ENCODE peak calls at places on chromosomes 7 and 10, in eight cellular contexts. Z is fibroblast of lung, I is A549, Q is GM06990, O is ovary, K is nephron progenitor cell, L is astrocyte of the spinal cord, P is HCT116. M is an unnamed sample.

GRCh38 chr7:17680943-17681351 is 259.3 kb downstream of the SNX13 start:
- DNase-seq in Z (peak), I (no peak), Q (no peak), O (no peak), K (no peak), L (peak), P (peak), M (no peak)

GRCh38 chr7:121395494-121395960 is 581 bp downstream of the FAM3C start:
- DNase-seq in Z (no peak), I (peak), Q (no peak), O (no peak), K (no peak), L (peak), P (no peak), M (peak)

GRCh38 chr10:77201135-77202111 is 436.2 kb downstream of the KCNMA1 start:
- DNase-seq in Z (no peak), I (no peak), Q (no peak), O (no peak), K (no peak), L (no peak), P (no peak), M (no peak)

GRCh38 chr10:29646238-29646902 is 11.6 kb upstream of the SVIL start:
- DNase-seq in Z (peak), I (no peak), Q (no peak), O (no peak), K (no peak), L (peak), P (no peak), M (no peak)

GRCh38 chr7:7761974-7762769 is 43.8 kb upstream of the RPA3 start:
- DNase-seq in Z (peak), I (no peak), Q (no peak), O (no peak), K (no peak), L (peak), P (no peak), M (peak)

GRCh38 chr7:36390199-36391090 is 783 bp downstream of the ANLN start:
- DNase-seq in Z (peak), I (peak), Q (peak), O (peak), K (peak), L (peak), P (peak), M (peak)

GRCh38 chr7:55063633-55064032 is 44.8 kb downstream of the EGFR start:
- DNase-seq in Z (peak), I (no peak), Q (no peak), O (no peak), K (no peak), L (peak), P (no peak), M (no peak)

GRCh38 chr10:51325649-51326048 is 251.4 kb downstream of the PRKG1 start:
- DNase-seq in Z (no peak), I (no peak), Q (no peak), O (no peak), K (no peak), L (no peak), P (no peak), M (no peak)

GRCh38 chr7:66357062-66357461 is 151.9 kb downstream of the TPST1 start:
- DNase-seq in Z (no peak), I (no peak), Q (no peak), O (no peak), K (no peak), L (no peak), P (no peak), M (no peak)

GRCh38 chr7:102072636-102073209 is 213.9 kb upstream of the SH2B2 start:
- DNase-seq in Z (no peak), I (no peak), Q (no peak), O (no peak), K (no peak), L (no peak), P (no peak), M (no peak)

GRCh38 chr10:97150191-97150590 is 35.6 kb downstream of the SLIT1 start:
- DNase-seq in Z (no peak), I (no peak), Q (no peak), O (no peak), K (peak), L (no peak), P (no peak), M (no peak)

GRCh38 chr7:101740981-101741725 is 76.3 kb upstream of the CUX1 start:
- DNase-seq in Z (no peak), I (no peak), Q (peak), O (no peak), K (no peak), L (no peak), P (no peak), M (peak)

GRCh38 chr7:8285155-8285554 is 23.2 kb upstream of the ICA1 start:
- DNase-seq in Z (no peak), I (no peak), Q (no peak), O (no peak), K (no peak), L (no peak), P (no peak), M (no peak)

GRCh38 chr10:92753865-92754264 is 64.1 kb downstream of the HHEX start:
- DNase-seq in Z (no peak), I (no peak), Q (no peak), O (no peak), K (no peak), L (no peak), P (no peak), M (no peak)

GRCh38 chr10:95569368-95569767 is 8.2 kb upstream of the SORBS1 start:
- DNase-seq in Z (peak), I (no peak), Q (no peak), O (no peak), K (no peak), L (no peak), P (no peak), M (no peak)

GRCh38 chr7:105010538-105011523 is 3.2 kb upstream of the KMT2E start:
- DNase-seq in Z (peak), I (no peak), Q (no peak), O (no peak), K (no peak), L (peak), P (no peak), M (no peak)

GRCh38 chr10:31381766-31382316 is 62.8 kb downstream of the ZEB1 start:
- DNase-seq in Z (peak), I (no peak), Q (peak), O (no peak), K (no peak), L (peak), P (no peak), M (no peak)

GRCh38 chr10:62326134-62326533 is 48.0 kb upstream of the ZNF365 start:
- DNase-seq in Z (no peak), I (no peak), Q (no peak), O (no peak), K (no peak), L (no peak), P (no peak), M (no peak)

GRCh38 chr10:128902031-128902710 is 564.9 kb upstream of the MGMT start:
- DNase-seq in Z (no peak), I (no peak), Q (no peak), O (no peak), K (no peak), L (no peak), P (no peak), M (no peak)

GRCh38 chr7:143321734-143322133 is 5.8 kb downstream of the CLCN1 start:
- DNase-seq in Z (no peak), I (no peak), Q (no peak), O (no peak), K (no peak), L (no peak), P (no peak), M (no peak)

GRCh38 chr7:116511552-116512523 is 12.3 kb downstream of the CAV2 start:
- DNase-seq in Z (peak), I (peak), Q (peak), O (no peak), K (no peak), L (peak), P (peak), M (peak)

GRCh38 chr7:131527462-131527861 is 29.0 kb downstream of the PODXL start:
- DNase-seq in Z (no peak), I (no peak), Q (no peak), O (no peak), K (no peak), L (no peak), P (no peak), M (no peak)

GRCh38 chr7:131621652-131622051 is 65.2 kb upstream of the PODXL start:
- DNase-seq in Z (no peak), I (no peak), Q (no peak), O (no peak), K (no peak), L (no peak), P (no peak), M (no peak)

GRCh38 chr10:109894516-109894915 is 28.8 kb downstream of the XPNPEP1 start:
- DNase-seq in Z (peak), I (no peak), Q (no peak), O (peak), K (no peak), L (peak), P (no peak), M (no peak)

GRCh38 chr7:111053035-111053434 is 37.9 kb upstream of the LRRN3 start:
- DNase-seq in Z (no peak), I (no peak), Q (no peak), O (no peak), K (no peak), L (no peak), P (no peak), M (no peak)

GRCh38 chr10:71421075-71421434 is 24.3 kb downstream of the CDH23 start:
- DNase-seq in Z (no peak), I (no peak), Q (no peak), O (no peak), K (no peak), L (no peak), P (no peak), M (no peak)

GRCh38 chr7:128161466-128162125 is 79.5 kb upstream of the LEP start:
- DNase-seq in Z (no peak), I (no peak), Q (no peak), O (no peak), K (no peak), L (peak), P (no peak), M (no peak)

GRCh38 chr10:7478727-7479457 is 68.1 kb upstream of the SFMBT2 start:
- DNase-seq in Z (no peak), I (no peak), Q (no peak), O (no peak), K (no peak), L (no peak), P (no peak), M (no peak)

GRCh38 chr10:24415455-24416169 is 206.7 kb downstream of the KIAA1217 start:
- DNase-seq in Z (peak), I (no peak), Q (no peak), O (peak), K (peak), L (peak), P (no peak), M (no peak)

GRCh38 chr7:106041140-106041717 is 70.9 kb downstream of the SYPL1 start:
- DNase-seq in Z (no peak), I (peak), Q (no peak), O (peak), K (peak), L (peak), P (peak), M (peak)

GRCh38 chr7:151400626-151401315 is 9.1 kb downstream of the WDR86 start:
- DNase-seq in Z (no peak), I (no peak), Q (peak), O (no peak), K (no peak), L (no peak), P (no peak), M (peak)

GRCh38 chr7:155590215-155591023 is 44.1 kb upstream of the CNPY1 start:
- DNase-seq in Z (no peak), I (no peak), Q (no peak), O (no peak), K (no peak), L (peak), P (no peak), M (no peak)
- TF ChIP-seq CTCF in Z (no peak), I (no peak), Q (no peak), O (no peak), K (no peak), L (no peak), P (no peak), M (no peak)

DNA sequence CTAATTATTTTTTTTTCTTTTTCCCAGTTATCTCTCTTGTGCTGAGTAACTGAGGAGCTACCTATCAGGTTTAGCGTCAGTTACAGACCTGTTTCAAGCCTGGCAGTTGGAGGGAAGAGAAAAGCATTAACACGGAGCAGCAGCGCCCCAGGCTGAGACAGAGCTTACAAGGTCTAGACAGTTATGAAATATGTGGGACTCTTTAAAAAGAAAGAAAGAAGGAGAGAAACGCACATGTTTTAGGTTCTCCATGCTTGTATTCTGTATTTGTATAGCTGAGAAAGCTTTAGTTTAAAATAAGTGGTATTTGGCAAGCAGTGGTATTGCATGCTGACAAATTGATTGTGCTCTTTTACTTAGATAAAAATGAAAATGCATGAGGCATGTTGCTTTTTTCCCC is 157.6 kb downstream of the GRK5 start:
- DNase-seq in Z (peak), I (no peak), Q (no peak), O (no peak), K (no peak), L (peak), P (no peak), M (no peak)
- TF ChIP-seq CTCF in Z (no peak), I (no peak), Q (no peak), O (no peak), K (no peak), L (peak), P (peak), M (no peak)

GRCh38 chr7:83947260-83947659 is 247.3 kb downstream of the SEMA3A start:
- DNase-seq in Z (no peak), I (peak), Q (no peak), O (no peak), K (peak), L (no peak), P (peak), M (peak)
- TF ChIP-seq CTCF in Z (peak), I (no peak), Q (peak), O (no peak), K (peak), L (peak), P (peak), M (peak)

DNA sequence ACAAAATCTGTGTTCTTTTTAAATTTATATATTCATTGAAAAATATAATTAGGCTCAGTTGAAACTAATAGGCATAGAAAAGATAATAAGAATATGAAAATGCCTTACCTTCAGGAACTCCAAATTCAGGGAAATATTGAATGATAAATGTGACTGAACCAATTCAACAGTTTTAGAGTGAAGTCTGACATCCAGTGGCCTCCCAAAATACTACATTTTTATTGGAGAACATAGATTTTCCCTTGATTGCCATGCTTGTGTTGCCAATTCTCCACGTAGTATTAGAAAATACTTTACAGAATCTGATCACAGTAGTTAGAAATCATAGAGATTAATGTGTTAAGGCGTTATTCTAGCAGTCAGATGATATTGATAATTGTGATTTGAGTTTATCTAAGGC is 1246.7 kb downstream of the GATA3 start:
- DNase-seq in Z (peak), I (no peak), Q (no peak), O (no peak), K (no peak), L (peak), P (no peak), M (no peak)
- TF ChIP-seq CTCF in Z (no peak), I (peak), Q (no peak), O (no peak), K (peak), L (peak), P (peak), M (no peak)

DNA sequence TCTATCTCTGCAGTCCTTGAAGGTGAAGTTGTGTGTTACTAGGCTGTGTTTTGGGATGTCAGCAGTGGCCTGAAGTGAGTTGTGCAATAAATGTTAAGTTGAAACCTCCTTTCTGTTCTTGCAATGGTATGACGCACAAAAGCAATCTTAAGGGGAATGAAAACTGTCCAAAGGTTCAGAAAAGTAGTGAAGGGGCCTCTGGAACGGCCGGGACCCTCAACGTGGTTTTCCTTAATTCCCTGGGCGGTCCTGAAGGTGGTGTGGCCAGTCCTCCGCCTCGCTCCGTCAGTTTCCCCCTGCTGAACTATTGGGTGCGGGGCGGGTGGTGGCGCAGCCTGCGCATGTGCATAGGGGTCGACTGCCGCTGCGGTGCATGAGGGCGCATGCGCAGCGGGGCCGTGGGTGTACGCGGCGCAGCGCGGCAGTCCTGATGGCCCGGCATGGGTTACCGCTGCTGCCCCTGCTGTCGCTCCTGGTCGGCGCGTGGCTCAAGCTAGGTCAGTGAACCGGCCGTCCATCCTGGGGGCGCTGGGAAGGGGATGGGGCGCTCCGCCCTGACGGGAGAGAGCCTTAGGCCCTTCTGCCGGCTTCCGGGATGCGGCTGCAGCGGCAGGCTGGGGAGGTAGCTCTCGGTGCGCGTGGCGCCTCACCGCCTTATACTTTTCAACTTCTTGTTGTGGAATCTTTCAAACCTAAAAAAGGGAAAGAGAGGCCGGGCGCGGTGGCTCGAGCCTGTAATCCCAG is at the start of gene SUMF2:
- DNase-seq in Z (peak), I (peak), Q (peak), O (peak), K (peak), L (peak), P (peak), M (peak)
- TF ChIP-seq CTCF in Z (no peak), I (no peak), Q (no peak), O (no peak), K (peak), L (no peak), P (no peak), M (peak)

GRCh38 chr10:22451346-22451745 is 106.0 kb downstream of the SPAG6 start:
- DNase-seq in Z (no peak), I (no peak), Q (no peak), O (no peak), K (no peak), L (no peak), P (no peak), M (no peak)

GRCh38 chr10:22454634-22455033 is 109.3 kb downstream of the SPAG6 start:
- DNase-seq in Z (no peak), I (no peak), Q (no peak), O (no peak), K (no peak), L (no peak), P (no peak), M (no peak)

GRCh38 chr10:22453948-22454347 is 108.7 kb downstream of the SPAG6 start:
- DNase-seq in Z (no peak), I (no peak), Q (no peak), O (no peak), K (no peak), L (no peak), P (no peak), M (no peak)

GRCh38 chr10:22455068-22455467 is 109.8 kb downstream of the SPAG6 start:
- DNase-seq in Z (no peak), I (no peak), Q (peak), O (no peak), K (no peak), L (no peak), P (no peak), M (no peak)

GRCh38 chr10:22453320-22453719 is 108.0 kb downstream of the SPAG6 start:
- DNase-seq in Z (no peak), I (no peak), Q (no peak), O (no peak), K (no peak), L (no peak), P (no peak), M (no peak)
- TF ChIP-seq CTCF in Z (no peak), I (no peak), Q (no peak), O (no peak), K (no peak), L (no peak), P (peak), M (no peak)

M was measured in GM13977.